ENCODE peak calls at places on chromosomes 6 and 20, in nine cellular contexts. K is H9; X is CD4-positive, CD25-positive, alpha-beta regulatory T cell; I is pancreas; P is CD8-positive, alpha-beta T cell; L is neuronal stem cell; D is aorta; U is transverse colon; N is mesendoderm. F is an unnamed sample. For H3K4me1, the result is how much of the 10 kb centered on the place peaks cover.

GRCh38 chr20:9235518-9235917 is 166.6 kb downstream of the PLCB4 start:
- DNase-seq in N (no peak), D (no peak), U (no peak), P (no peak), X (no peak), I (no peak), K (no peak), L (no peak), F (no peak)

GRCh38 chr20:2757001-2757400 is 43.4 kb downstream of the CPXM1 start:
- DNase-seq in P (no peak), D (no peak), I (no peak), L (no peak), K (no peak), U (no peak), X (no peak), N (no peak), F (no peak)

GRCh38 chr20:54148947-54149764 is 24.6 kb downstream of the CYP24A1 start:
- DNase-seq in U (peak), L (no peak), I (no peak), X (no peak), D (no peak), P (no peak), K (no peak), N (no peak), F (no peak)

GRCh38 chr20:40279390-40279789 is 409.6 kb downstream of the MAFB start:
- DNase-seq in U (peak), K (no peak), X (no peak), P (no peak), L (no peak), D (peak), N (peak), I (no peak), F (no peak)

GRCh38 chr20:43658068-43658722 is 8.7 kb upstream of the MYBL2 start:
- DNase-seq in P (no peak), N (no peak), D (no peak), X (no peak), U (no peak), I (no peak), L (no peak), K (no peak), F (no peak)

GRCh38 chr6:27145731-27146455 is 101.6 kb upstream of the PRSS16 start:
- DNase-seq in P (peak), U (peak), X (peak), I (no peak), K (peak), N (peak), L (no peak), D (peak), F (peak)

GRCh38 chr6:36028088-36028886 is 679 bp downstream of the MAPK14 start:
- DNase-seq in N (peak), K (peak), P (peak), D (peak), U (peak), X (peak), L (peak), I (peak), F (peak)

GRCh38 chr6:43883698-43884659 is 114.0 kb downstream of the VEGFA start:
- DNase-seq in L (no peak), P (no peak), D (peak), I (peak), U (no peak), N (no peak), X (no peak), K (no peak), F (no peak)

GRCh38 chr6:122869437-122870024 is 80.5 kb downstream of the SMPDL3A start:
- DNase-seq in D (no peak), U (peak), K (peak), L (peak), P (no peak), N (peak), I (no peak), X (no peak), F (no peak)

GRCh38 chr6:134145786-134146185 is 93.4 kb upstream of the SLC2A12 start:
- DNase-seq in N (peak), K (no peak), I (no peak), P (no peak), L (no peak), D (no peak), X (no peak), U (no peak), F (no peak)

GRCh38 chr20:32432277-32432676 is 74.1 kb downstream of the ASXL1 start:
- DNase-seq in K (no peak), I (no peak), L (no peak), P (no peak), D (no peak), X (no peak), N (no peak), U (no peak), F (no peak)

GRCh38 chr6:156645106-156645505 is 132.1 kb upstream of the ARID1B start:
- DNase-seq in X (no peak), D (no peak), L (no peak), K (no peak), N (no peak), I (no peak), P (no peak), U (no peak), F (no peak)

GRCh38 chr6:27478141-27478705 is 5.3 kb upstream of the ZNF184 start:
- DNase-seq in L (no peak), K (no peak), U (no peak), P (no peak), D (no peak), X (no peak), I (no peak), N (no peak), F (no peak)

GRCh38 chr6:108561742-108562502 is 1.2 kb downstream of the FOXO3 start:
- DNase-seq in K (peak), N (peak), D (peak), P (no peak), I (peak), L (peak), X (no peak), U (peak), F (no peak)

GRCh38 chr20:10618611-10619245 is 55.1 kb downstream of the JAG1 start:
- DNase-seq in I (no peak), U (no peak), L (no peak), K (no peak), N (peak), X (no peak), D (no peak), P (no peak), F (no peak)

GRCh38 chr6:16716450-16716858 is 44.8 kb downstream of the ATXN1 start:
- DNase-seq in U (no peak), X (no peak), I (no peak), N (no peak), L (no peak), P (no peak), D (no peak), K (no peak), F (no peak)

GRCh38 chr6:16712931-16713484 is 48.3 kb downstream of the ATXN1 start:
- DNase-seq in U (peak), K (no peak), P (no peak), N (peak), I (no peak), L (no peak), D (peak), X (no peak), F (no peak)

GRCh38 chr6:16712250-16712930 is 48.9 kb downstream of the ATXN1 start:
- DNase-seq in X (no peak), P (no peak), D (no peak), K (no peak), N (no peak), L (no peak), I (no peak), U (no peak), F (no peak)

GRCh38 chr6:16711551-16712249 is 49.6 kb downstream of the ATXN1 start:
- DNase-seq in L (no peak), I (no peak), D (no peak), P (no peak), K (no peak), U (peak), N (no peak), X (peak), F (peak)

GRCh38 chr6:16713597-16713996 is 47.7 kb downstream of the ATXN1 start:
- DNase-seq in N (no peak), D (no peak), K (no peak), I (no peak), U (no peak), P (no peak), X (no peak), L (no peak), F (no peak)
- H3K27ac ChIP-seq in N (no peak), D (peak), K (no peak), I (peak), U (peak), P (no peak), X (no peak), L (no peak), F (peak)

GRCh38 chr20:7416382-7416781 is 523.9 kb downstream of the HAO1 start:
- DNase-seq in X (no peak), P (no peak), I (no peak), L (no peak), D (no peak), N (no peak), K (no peak), U (no peak), F (no peak)

GRCh38 chr20:7415427-7415826 is 524.8 kb downstream of the HAO1 start:
- DNase-seq in I (no peak), X (no peak), D (no peak), L (no peak), N (no peak), K (no peak), P (no peak), U (no peak), F (no peak)

GRCh38 chr20:7410150-7410549 is 530.1 kb downstream of the HAO1 start:
- DNase-seq in I (no peak), K (no peak), D (no peak), U (no peak), N (no peak), X (no peak), P (no peak), L (no peak), F (no peak)

GRCh38 chr20:7406671-7407070 is 533.6 kb downstream of the HAO1 start:
- DNase-seq in X (no peak), N (no peak), U (no peak), K (no peak), I (no peak), P (no peak), D (no peak), L (no peak), F (no peak)

GRCh38 chr20:7411075-7411474 is 529.2 kb downstream of the HAO1 start:
- DNase-seq in L (no peak), P (no peak), D (no peak), N (peak), U (no peak), I (no peak), X (no peak), K (no peak), F (no peak)
- H3K4me1 ChIP-seq in L (under half), P (under half), D (under half), N (under half), U (under half), I (under half), X (under half), K (under half), F (under half)

DNA sequence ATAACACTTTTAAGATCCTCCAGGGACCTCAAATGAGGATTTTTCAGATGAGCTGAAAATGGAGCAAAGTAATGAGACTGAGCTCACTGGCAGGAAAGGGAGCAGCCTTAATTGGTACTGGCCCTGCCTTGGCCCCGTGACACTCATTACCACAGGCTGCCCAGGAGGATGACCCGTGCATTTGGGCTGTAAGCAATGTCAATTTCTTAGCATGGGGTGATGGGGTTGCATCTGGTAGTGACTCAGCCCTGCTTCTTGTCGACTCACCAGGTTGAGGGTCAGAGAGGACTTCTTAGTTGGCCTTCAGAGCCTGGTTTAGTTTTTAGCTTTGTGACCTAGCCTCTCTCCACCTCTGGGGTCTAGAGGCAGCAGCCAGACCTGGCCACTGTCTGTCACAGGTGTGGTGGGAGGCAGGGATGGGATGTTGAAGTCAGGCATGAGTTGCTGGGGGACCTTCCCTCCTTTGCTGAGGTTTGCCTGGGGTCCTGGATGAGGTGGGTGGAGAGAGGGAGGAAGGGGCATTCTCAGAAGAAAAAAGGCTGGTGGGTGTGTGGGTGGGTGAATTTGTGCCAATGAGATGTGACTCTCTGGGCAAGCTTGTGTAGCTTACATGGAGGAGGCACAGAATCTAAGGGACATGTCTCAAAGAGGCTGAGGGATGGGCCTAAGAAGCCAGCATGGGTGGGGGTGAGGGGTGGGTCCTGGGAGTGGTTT is 25.9 kb upstream of the EPB41L1 start:
- DNase-seq in I (no peak), P (no peak), D (peak), K (no peak), L (no peak), X (no peak), N (peak), U (no peak), F (no peak)
- H3K27ac ChIP-seq in I (no peak), P (no peak), D (no peak), K (no peak), L (no peak), X (no peak), N (no peak), U (no peak), F (no peak)

DNA sequence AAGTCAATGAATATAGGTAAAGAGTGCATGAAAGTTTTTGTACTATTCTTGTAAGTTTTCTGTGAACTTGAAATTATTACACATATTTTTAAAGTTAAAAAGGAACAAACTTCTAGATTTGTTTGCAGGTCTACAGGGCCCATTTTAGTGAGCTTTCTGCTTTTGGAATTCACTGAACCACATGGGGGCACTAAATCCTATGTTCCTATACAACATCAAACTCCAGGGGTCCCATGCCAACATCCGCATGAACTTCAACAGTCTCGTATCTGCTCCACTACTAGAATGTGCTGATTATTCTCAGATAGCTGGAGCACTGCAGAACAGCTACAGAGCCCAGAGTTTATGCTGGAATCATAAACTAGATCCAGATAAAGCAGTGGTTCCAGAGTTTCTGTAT is 347.9 kb upstream of the SPTLC3 start:
- DNase-seq in P (no peak), I (no peak), U (no peak), K (peak), N (peak), X (no peak), L (peak), D (no peak), F (no peak)
- H3K4me1 ChIP-seq in P (under half), I (under half), U (under half), K (under half), N (under half), X (under half), L (under half), D (under half), F (under half)

GRCh38 chr6:48998574-48998973 is 464.5 kb downstream of the MMUT start:
- DNase-seq in K (no peak), I (no peak), N (no peak), L (no peak), D (no peak), U (no peak), P (no peak), X (no peak), F (no peak)
- H3K27ac ChIP-seq in K (no peak), I (no peak), N (no peak), L (no peak), D (no peak), U (no peak), P (no peak), X (no peak), F (no peak)

F was measured in effector memory CD4-positive, alpha-beta T cell.